ENCODE peak calls at places on chromosomes 16 and 17, in five cellular contexts. K is amniotic stem cell; E is thyroid gland; Z is stimulated activated naive CD8-positive, alpha-beta T cell treated with anti-CD3 and anti-CD28 coated beads, Interleukin-15, Interleukin-2, amounts not matched to agents 100 U/mL and 50 U/mL, for 24 hours; G is T-helper 1 cell. J is an unnamed sample.

GRCh38 chr17:9668532-9668931 is 23.2 kb downstream of the USP43 start:
- DNase-seq in K (no peak), E (no peak), Z (no peak), G (no peak), J (no peak)

GRCh38 chr16:23434380-23434779 is 18.6 kb downstream of the COG7 start:
- DNase-seq in K (no peak), E (no peak), Z (peak), G (peak), J (no peak)

GRCh38 chr17:26818736-26819135 is 475.2 kb upstream of the WSB1 start:
- DNase-seq in K (no peak), E (no peak), Z (no peak), G (no peak), J (no peak)

GRCh38 chr17:71548540-71549190 is 572.2 kb upstream of the SOX9 start:
- DNase-seq in K (no peak), E (no peak), Z (no peak), G (no peak), J (no peak)

GRCh38 chr16:25106567-25107465 is 4.7 kb upstream of the LCMT1 start:
- DNase-seq in K (peak), E (peak), Z (peak), G (peak), J (peak)

GRCh38 chr17:43316522-43317142 is 82.2 kb upstream of the ARL4D start:
- DNase-seq in K (no peak), E (no peak), Z (no peak), G (no peak), J (no peak)

GRCh38 chr16:57394444-57394843 is 10.1 kb upstream of the CCL17 start:
- DNase-seq in K (no peak), E (peak), Z (no peak), G (no peak), J (no peak)

GRCh38 chr17:78238823-78239488 is 7.5 kb downstream of the TMEM235 start:
- DNase-seq in K (no peak), E (no peak), Z (no peak), G (no peak), J (no peak)

GRCh38 chr17:50914510-50914849 is 48.3 kb upstream of the TOB1 start:
- DNase-seq in K (no peak), E (no peak), Z (no peak), G (no peak), J (no peak)

GRCh38 chr16:23174622-23175021 is 7.9 kb upstream of the SCNN1G start:
- DNase-seq in K (peak), E (no peak), Z (no peak), G (no peak), J (no peak)

GRCh38 chr16:3573146-3573815 is 3.9 kb downstream of the NLRC3 start:
- DNase-seq in K (no peak), E (no peak), Z (no peak), G (no peak), J (no peak)

GRCh38 chr16:55471448-55472097 is 7.4 kb upstream of the MMP2 start:
- DNase-seq in K (peak), E (no peak), Z (no peak), G (no peak), J (no peak)

GRCh38 chr16:80231888-80232287 is 308.9 kb upstream of the DYNLRB2 start:
- DNase-seq in K (no peak), E (no peak), Z (peak), G (no peak), J (no peak)

GRCh38 chr16:73059779-73060178 is 11.9 kb upstream of the ZFHX3 start:
- DNase-seq in K (no peak), E (no peak), Z (no peak), G (no peak), J (no peak)

GRCh38 chr16:4411684-4412083 is 4.7 kb downstream of the CORO7 start:
- DNase-seq in K (no peak), E (no peak), Z (no peak), G (no peak), J (no peak)

GRCh38 chr16:81537721-81538561 is 93.3 kb downstream of the CMIP start:
- DNase-seq in K (no peak), E (no peak), Z (no peak), G (no peak), J (no peak)

GRCh38 chr17:45391291-45391690 is 41.4 kb downstream of the ARHGAP27 start:
- DNase-seq in K (no peak), E (no peak), Z (no peak), G (no peak), J (no peak)

GRCh38 chr16:86619263-86619935 is 41.0 kb downstream of the FOXL1 start:
- DNase-seq in K (no peak), E (no peak), Z (no peak), G (no peak), J (no peak)

GRCh38 chr16:81852347-81852746 is 73.3 kb downstream of the PLCG2 start:
- DNase-seq in K (no peak), E (no peak), Z (no peak), G (no peak), J (no peak)

GRCh38 chr16:75502916-75503605 is 7.8 kb upstream of the CHST6 start:
- DNase-seq in K (no peak), E (no peak), Z (no peak), G (no peak), J (no peak)

GRCh38 chr16:86020971-86021370 is 122.0 kb downstream of the IRF8 start:
- DNase-seq in K (no peak), E (no peak), Z (no peak), G (no peak), J (no peak)

GRCh38 chr17:59415397-59415796 is 83.9 kb downstream of the YPEL2 start:
- DNase-seq in K (no peak), E (no peak), Z (no peak), G (no peak), J (no peak)

GRCh38 chr16:70258065-70258464 is 6.3 kb upstream of the EXOSC6 start:
- DNase-seq in K (no peak), E (no peak), Z (no peak), G (no peak), J (no peak)

GRCh38 chr16:78628526-78628925 is 529.1 kb downstream of the WWOX start:
- DNase-seq in K (no peak), E (no peak), Z (no peak), G (no peak), J (no peak)

GRCh38 chr17:82933911-82934310 is 94.1 kb upstream of the ZNF750 start:
- DNase-seq in K (no peak), E (peak), Z (no peak), G (no peak), J (no peak)

GRCh38 chr17:10792156-10792555 is 11.7 kb downstream of the TMEM238L start:
- DNase-seq in K (no peak), E (no peak), Z (peak), G (no peak), J (no peak)

GRCh38 chr17:82320140-82320840 is 2.9 kb upstream of the CD7 start:
- DNase-seq in K (no peak), E (no peak), Z (no peak), G (no peak), J (no peak)

GRCh38 chr17:17179371-17179827 is 26.7 kb downstream of the PLD6 start:
- DNase-seq in K (no peak), E (no peak), Z (no peak), G (no peak), J (no peak)

GRCh38 chr17:37406635-37407455 is at the start of the genes ACACA and TADA2A:
- DNase-seq in K (no peak), E (peak), Z (peak), G (peak), J (peak)

GRCh38 chr17:7478276-7479138 is 924 bp downstream of the ZBTB4 start:
- DNase-seq in K (no peak), E (peak), Z (peak), G (peak), J (peak)

GRCh38 chr17:1592751-1593629 is 30.4 kb upstream of the PITPNA start:
- DNase-seq in K (no peak), E (no peak), Z (peak), G (no peak), J (no peak)

J was measured in T-helper 9 cell.